ENCODE peak calls at places on chromosomes 7 and 10, in six cellular contexts. L, W, D, P, T and S are unnamed samples.
A peak's percentile ranks its signal among the peaks of the same experiment; 100 is the strongest.

GRCh38 chr10:68406111-68406814 is 814 bp downstream of the RUFY2 start:
- DNase-seq in T (peak; percentile 68), W (peak; percentile 3), D (peak; percentile 65), L (peak; percentile 48), P (peak; percentile 81), S (peak; percentile 44)

GRCh38 chr7:151728746-151729145 is 148.2 kb downstream of the PRKAG2 start:
- DNase-seq in T (no peak), W (no peak), L (no peak), P (no peak), D (no peak), S (no peak)

GRCh38 chr10:106795619-106796018 is 368.9 kb downstream of the SORCS1 start:
- DNase-seq in L (no peak), P (peak; percentile 70), D (peak; percentile 22), W (no peak), T (peak; percentile 48), S (no peak)

GRCh38 chr7:155860840-155861479 is 48.7 kb upstream of the SHH start:
- DNase-seq in T (no peak), W (no peak), D (peak; percentile 39), P (peak; percentile 69), L (peak; percentile 45), S (peak; percentile 23)

GRCh38 chr10:5281355-5281754 is 83.4 kb upstream of the UCN3 start:
- DNase-seq in W (no peak), L (no peak), P (no peak), T (no peak), D (no peak), S (no peak)

GRCh38 chr7:108016841-108017775 is 14.1 kb upstream of the LAMB1 start:
- DNase-seq in W (no peak), P (peak; percentile 38), D (no peak), T (no peak), L (no peak), S (no peak)

GRCh38 chr10:124013916-124014315 is 79.5 kb downstream of the CHST15 start:
- DNase-seq in W (no peak), D (no peak), T (no peak), L (peak; percentile 0), P (no peak), S (no peak)

GRCh38 chr7:463362-464176 is 56.1 kb downstream of the PDGFA start:
- DNase-seq in W (no peak), T (peak; percentile 11), L (no peak), D (no peak), P (no peak), S (no peak)

GRCh38 chr7:142412551-142413193 is 154.8 kb upstream of the PRSS58 start:
- DNase-seq in P (peak; percentile 57), W (peak; percentile 11), L (no peak), T (peak; percentile 55), D (peak; percentile 38), S (peak; percentile 49)

GRCh38 chr10:49679480-49679893 is at the start of gene C10orf53:
- DNase-seq in W (no peak), L (no peak), P (peak; percentile 90), T (peak; percentile 78), D (peak; percentile 43), S (peak; percentile 12)

GRCh38 chr7:2909043-2909442 is 64.9 kb upstream of the GNA12 start:
- DNase-seq in P (no peak), L (no peak), D (no peak), T (no peak), W (no peak), S (no peak)

GRCh38 chr7:16900212-16900768 is 18.5 kb upstream of the AGR3 start:
- DNase-seq in D (no peak), P (no peak), L (no peak), T (no peak), W (no peak), S (no peak)

GRCh38 chr7:155800301-155800700 is 12.0 kb downstream of the SHH start:
- DNase-seq in L (no peak), D (no peak), W (no peak), P (no peak), T (no peak), S (no peak)

GRCh38 chr10:26739087-26739631 is 41.7 kb downstream of the PDSS1 start:
- DNase-seq in W (no peak), L (no peak), D (no peak), T (no peak), P (no peak), S (no peak)

GRCh38 chr10:76643465-76643864 is 994.1 kb downstream of the KCNMA1 start:
- DNase-seq in P (peak; percentile 22), L (peak; percentile 57), T (no peak), W (no peak), D (peak; percentile 22), S (no peak)

GRCh38 chr10:107442035-107442505 is 277.6 kb upstream of the SORCS1 start:
- DNase-seq in D (no peak), P (no peak), W (no peak), L (no peak), T (no peak), S (peak; percentile 43)

GRCh38 chr7:142571581-142571980 is 177.7 kb upstream of the PRSS1 start:
- DNase-seq in P (no peak), L (no peak), D (no peak), T (no peak), W (no peak), S (no peak)

GRCh38 chr7:140015471-140015970 is 47.2 kb downstream of the PARP12 start:
- DNase-seq in T (no peak), D (no peak), L (no peak), W (no peak), P (no peak), S (no peak)

GRCh38 chr10:90614631-90615030 is 243.2 kb downstream of the HTR7 start:
- DNase-seq in L (no peak), D (no peak), T (no peak), P (no peak), W (no peak), S (no peak)

GRCh38 chr10:19922236-19922963 is 106.2 kb downstream of the PLXDC2 start:
- DNase-seq in L (no peak), D (peak; percentile 57), P (peak; percentile 20), W (no peak), T (no peak), S (peak; percentile 90)

GRCh38 chr7:45267262-45267661 is 109.7 kb downstream of the RAMP3 start:
- DNase-seq in P (no peak), L (no peak), D (no peak), W (no peak), T (no peak), S (no peak)

GRCh38 chr7:152571031-152571430 is 104.9 kb downstream of the XRCC2 start:
- DNase-seq in D (no peak), T (no peak), W (no peak), P (no peak), L (no peak), S (no peak)

GRCh38 chr7:124459101-124460052 is 306.2 kb downstream of the GPR37 start:
- DNase-seq in W (no peak), T (no peak), D (no peak), P (peak; percentile 26), L (no peak), S (peak; percentile 41)

GRCh38 chr10:110336111-110336721 is 31.5 kb upstream of the SMNDC1 start:
- DNase-seq in L (peak; percentile 24), T (peak; percentile 38), W (no peak), P (peak; percentile 45), D (no peak), S (peak; percentile 99)

GRCh38 chr10:128704716-128705115 is 578.5 kb upstream of the MKI67 start:
- DNase-seq in T (no peak), L (no peak), W (no peak), P (no peak), D (no peak), S (no peak)

GRCh38 chr10:47371629-47372485 is 12.2 kb downstream of the ZNF488 start:
- DNase-seq in L (no peak), W (no peak), P (no peak), D (peak; percentile 11), T (no peak), S (no peak)

GRCh38 chr10:47374611-47375536 is 9.2 kb downstream of the ZNF488 start:
- DNase-seq in L (no peak), D (peak; percentile 15), W (no peak), P (no peak), T (no peak), S (peak; percentile 50)

GRCh38 chr10:47370015-47370767 is 13.9 kb downstream of the ZNF488 start:
- DNase-seq in L (no peak), T (no peak), W (no peak), P (no peak), D (no peak), S (no peak)

GRCh38 chr10:47370878-47371277 is 13.2 kb downstream of the ZNF488 start:
- DNase-seq in W (no peak), T (no peak), L (no peak), D (peak; percentile 11), P (no peak), S (no peak)

GRCh38 chr10:47372726-47373125 is 11.4 kb downstream of the ZNF488 start:
- DNase-seq in P (no peak), L (no peak), W (no peak), D (peak; percentile 11), T (no peak), S (no peak)
- TF ChIP-seq CTCF in P (no peak), L (no peak), W (no peak), D (no peak), T (no peak), S (no peak)

DNA sequence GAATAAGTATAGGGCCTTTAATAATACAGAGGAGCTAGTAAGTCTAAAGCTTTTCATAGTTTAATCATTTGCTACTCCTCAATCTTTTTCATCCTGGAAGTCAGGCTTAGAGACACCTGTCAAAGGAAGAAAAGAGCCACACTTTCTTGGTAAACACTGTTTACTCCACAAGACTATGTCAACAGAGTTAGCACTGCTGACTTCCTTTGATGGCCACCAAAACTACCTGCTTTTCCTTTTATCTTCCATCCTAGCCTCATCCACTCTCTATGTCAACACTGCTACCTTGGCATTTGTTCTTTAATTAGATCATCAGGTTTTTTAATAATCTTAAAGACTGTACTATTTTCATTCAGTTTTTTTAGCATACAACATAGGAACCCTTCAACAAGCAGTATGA is 106.2 kb downstream of the ELAPOR2 start:
- DNase-seq in W (no peak), D (no peak), T (no peak), L (no peak), P (no peak), S (no peak)
- TF ChIP-seq CTCF in W (no peak), D (no peak), T (no peak), L (no peak), P (no peak), S (no peak)

GRCh38 chr10:74923556-74923955 is 97.2 kb downstream of the KAT6B start:
- DNase-seq in D (no peak), W (no peak), L (no peak), T (no peak), P (no peak), S (no peak)

GRCh38 chr10:74921744-74922143 is 95.3 kb downstream of the KAT6B start:
- DNase-seq in L (no peak), T (no peak), D (no peak), W (no peak), P (no peak), S (peak; percentile 23)

GRCh38 chr10:74924251-74924954 is 98.0 kb downstream of the KAT6B start:
- DNase-seq in T (no peak), L (no peak), W (no peak), D (no peak), P (peak; percentile 55), S (peak; percentile 96)

GRCh38 chr10:74925716-74926115 is 99.3 kb downstream of the KAT6B start:
- DNase-seq in W (no peak), P (no peak), L (no peak), T (no peak), D (no peak), S (no peak)

GRCh38 chr10:74922921-74923320 is 96.5 kb downstream of the KAT6B start:
- DNase-seq in P (no peak), W (no peak), T (no peak), L (no peak), D (no peak), S (peak; percentile 46)
- TF ChIP-seq CTCF in P (no peak), W (no peak), T (no peak), L (no peak), D (no peak), S (no peak)

GRCh38 chr10:71780722-71781121 is 7.4 kb upstream of the VSIR start:
- DNase-seq in W (no peak), D (no peak), T (no peak), P (no peak), L (no peak), S (no peak)
- TF ChIP-seq CTCF in W (no peak), D (no peak), T (no peak), P (no peak), L (no peak), S (no peak)